ENCODE peak calls at places on chromosomes 4 and X, in eight cellular contexts. One of them, this sample, is unnamed.

GRCh38 chr4:7949759-7950158 is 10.1 kb upstream of the AFAP1 start:
- DNase-seq in mucosa of descending colon: no peak
- DNase-seq in colonic mucosa: no peak
- DNase-seq in GM12865: no peak
- DNase-seq in astrocyte of the spinal cord: no peak
- DNase-seq in small intestine: peak
- DNase-seq in fibroblast of mammary gland: no peak
- DNase-seq in adrenal gland: no peak
- DNase-seq in this sample: no peak

GRCh38 chrX:39941332-39941920 is 156.3 kb downstream of the BCOR start:
- DNase-seq in mucosa of descending colon: no peak
- DNase-seq in colonic mucosa: no peak
- DNase-seq in GM12865: no peak
- DNase-seq in astrocyte of the spinal cord: peak
- DNase-seq in small intestine: no peak
- DNase-seq in fibroblast of mammary gland: no peak
- DNase-seq in adrenal gland: no peak
- DNase-seq in this sample: no peak

GRCh38 chrX:74248889-74249288 is 55.1 kb upstream of the ZCCHC13 start:
- DNase-seq in mucosa of descending colon: no peak
- DNase-seq in colonic mucosa: peak
- DNase-seq in GM12865: no peak
- DNase-seq in astrocyte of the spinal cord: no peak
- DNase-seq in small intestine: peak
- DNase-seq in fibroblast of mammary gland: peak
- DNase-seq in adrenal gland: peak
- DNase-seq in this sample: no peak

GRCh38 chr4:74266081-74266480 is 42.2 kb upstream of the EPGN start:
- DNase-seq in mucosa of descending colon: no peak
- DNase-seq in colonic mucosa: no peak
- DNase-seq in GM12865: no peak
- DNase-seq in astrocyte of the spinal cord: no peak
- DNase-seq in small intestine: no peak
- DNase-seq in fibroblast of mammary gland: peak
- DNase-seq in adrenal gland: no peak
- DNase-seq in this sample: no peak

GRCh38 chr4:88858752-88859151 is 161.1 kb upstream of the NAP1L5 start:
- DNase-seq in mucosa of descending colon: no peak
- DNase-seq in colonic mucosa: no peak
- DNase-seq in GM12865: peak
- DNase-seq in astrocyte of the spinal cord: no peak
- DNase-seq in small intestine: no peak
- DNase-seq in fibroblast of mammary gland: peak
- DNase-seq in adrenal gland: no peak
- DNase-seq in this sample: no peak

GRCh38 chrX:11309220-11309619 is 16.0 kb downstream of the AMELX start:
- DNase-seq in mucosa of descending colon: no peak
- DNase-seq in colonic mucosa: no peak
- DNase-seq in GM12865: no peak
- DNase-seq in astrocyte of the spinal cord: no peak
- DNase-seq in small intestine: no peak
- DNase-seq in fibroblast of mammary gland: peak
- DNase-seq in adrenal gland: no peak
- DNase-seq in this sample: no peak

GRCh38 chr4:23006756-23007155 is 314.0 kb downstream of the GBA3 start:
- DNase-seq in mucosa of descending colon: no peak
- DNase-seq in colonic mucosa: no peak
- DNase-seq in GM12865: no peak
- DNase-seq in astrocyte of the spinal cord: peak
- DNase-seq in small intestine: no peak
- DNase-seq in fibroblast of mammary gland: peak
- DNase-seq in adrenal gland: no peak
- DNase-seq in this sample: no peak

GRCh38 chr4:21768349-21769310 is 179.9 kb downstream of the KCNIP4 start:
- DNase-seq in mucosa of descending colon: no peak
- DNase-seq in colonic mucosa: peak
- DNase-seq in GM12865: peak
- DNase-seq in astrocyte of the spinal cord: peak
- DNase-seq in small intestine: peak
- DNase-seq in fibroblast of mammary gland: peak
- DNase-seq in adrenal gland: no peak
- DNase-seq in this sample: peak

GRCh38 chrX:87661761-87662160 is 144.2 kb downstream of the KLHL4 start:
- DNase-seq in mucosa of descending colon: no peak
- DNase-seq in colonic mucosa: no peak
- DNase-seq in GM12865: no peak
- DNase-seq in astrocyte of the spinal cord: no peak
- DNase-seq in small intestine: no peak
- DNase-seq in fibroblast of mammary gland: no peak
- DNase-seq in adrenal gland: no peak
- DNase-seq in this sample: no peak

GRCh38 chrX:120365320-120365719 is 3.4 kb downstream of the ATP1B4 start:
- DNase-seq in mucosa of descending colon: peak
- DNase-seq in colonic mucosa: peak
- DNase-seq in GM12865: peak
- DNase-seq in astrocyte of the spinal cord: no peak
- DNase-seq in small intestine: peak
- DNase-seq in fibroblast of mammary gland: peak
- DNase-seq in adrenal gland: peak
- DNase-seq in this sample: no peak

GRCh38 chrX:40578039-40578438 is 2.7 kb upstream of the ATP6AP2 start:
- DNase-seq in mucosa of descending colon: no peak
- DNase-seq in colonic mucosa: no peak
- DNase-seq in GM12865: no peak
- DNase-seq in astrocyte of the spinal cord: no peak
- DNase-seq in small intestine: no peak
- DNase-seq in fibroblast of mammary gland: no peak
- DNase-seq in adrenal gland: no peak
- DNase-seq in this sample: no peak

GRCh38 chr4:42710761-42711160 is 53.9 kb upstream of the ATP8A1 start:
- DNase-seq in mucosa of descending colon: no peak
- DNase-seq in colonic mucosa: no peak
- DNase-seq in GM12865: no peak
- DNase-seq in astrocyte of the spinal cord: no peak
- DNase-seq in small intestine: no peak
- DNase-seq in fibroblast of mammary gland: no peak
- DNase-seq in adrenal gland: no peak
- DNase-seq in this sample: no peak

GRCh38 chrX:131792789-131793462 is 230.2 kb upstream of the STK26 start:
- DNase-seq in mucosa of descending colon: peak
- DNase-seq in colonic mucosa: peak
- DNase-seq in GM12865: peak
- DNase-seq in astrocyte of the spinal cord: peak
- DNase-seq in small intestine: no peak
- DNase-seq in fibroblast of mammary gland: peak
- DNase-seq in adrenal gland: no peak
- DNase-seq in this sample: peak
- H3K4me3 ChIP-seq in mucosa of descending colon: no peak
- H3K4me3 ChIP-seq in colonic mucosa: peak
- H3K4me3 ChIP-seq in GM12865: no peak
- H3K4me3 ChIP-seq in astrocyte of the spinal cord: peak
- H3K4me3 ChIP-seq in small intestine: peak
- H3K4me3 ChIP-seq in fibroblast of mammary gland: peak
- H3K4me3 ChIP-seq in adrenal gland: no peak
- H3K4me3 ChIP-seq in this sample: peak

GRCh38 chr4:168848112-168848511 is 161.9 kb downstream of the CBR4 start:
- DNase-seq in mucosa of descending colon: no peak
- DNase-seq in colonic mucosa: no peak
- DNase-seq in GM12865: no peak
- DNase-seq in astrocyte of the spinal cord: peak
- DNase-seq in small intestine: peak
- DNase-seq in fibroblast of mammary gland: peak
- DNase-seq in adrenal gland: peak
- DNase-seq in this sample: no peak
- H3K4me3 ChIP-seq in mucosa of descending colon: no peak
- H3K4me3 ChIP-seq in colonic mucosa: no peak
- H3K4me3 ChIP-seq in GM12865: no peak
- H3K4me3 ChIP-seq in astrocyte of the spinal cord: no peak
- H3K4me3 ChIP-seq in small intestine: no peak
- H3K4me3 ChIP-seq in fibroblast of mammary gland: no peak
- H3K4me3 ChIP-seq in adrenal gland: no peak
- H3K4me3 ChIP-seq in this sample: no peak

DNA sequence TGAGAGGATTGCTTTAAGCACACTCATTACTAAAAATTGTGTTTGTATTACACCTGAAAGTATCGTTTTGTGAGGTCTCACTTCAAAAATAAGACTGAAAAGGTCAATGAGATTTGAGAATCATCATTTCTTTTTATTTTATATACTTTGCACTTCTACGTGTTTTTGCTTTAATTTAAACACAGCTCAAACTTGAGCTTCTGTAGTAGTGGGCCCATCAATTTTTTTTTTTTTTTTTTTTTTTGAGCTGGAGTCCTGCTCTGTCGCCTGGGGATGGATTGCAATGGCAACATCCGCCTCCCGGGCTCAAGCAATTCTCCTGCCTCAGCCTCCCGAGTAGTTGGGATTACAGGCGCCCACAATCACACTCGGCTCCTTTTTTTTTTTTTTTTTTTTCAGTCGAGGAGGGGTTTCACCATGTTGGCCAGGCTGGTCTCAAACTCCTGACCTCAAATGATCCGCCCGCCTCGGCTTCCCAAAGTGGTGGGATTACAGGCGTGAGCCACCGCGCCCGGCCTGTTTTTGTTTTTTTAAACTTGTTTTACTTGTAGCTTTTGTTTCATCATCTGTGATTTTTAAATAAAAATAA is 1.5 kb downstream of the GSTCD start:
- DNase-seq in mucosa of descending colon: no peak
- DNase-seq in colonic mucosa: no peak
- DNase-seq in GM12865: no peak
- DNase-seq in astrocyte of the spinal cord: no peak
- DNase-seq in small intestine: no peak
- DNase-seq in fibroblast of mammary gland: no peak
- DNase-seq in adrenal gland: no peak
- DNase-seq in this sample: no peak
- H3K4me3 ChIP-seq in mucosa of descending colon: no peak
- H3K4me3 ChIP-seq in colonic mucosa: no peak
- H3K4me3 ChIP-seq in GM12865: peak
- H3K4me3 ChIP-seq in astrocyte of the spinal cord: no peak
- H3K4me3 ChIP-seq in small intestine: no peak
- H3K4me3 ChIP-seq in fibroblast of mammary gland: peak
- H3K4me3 ChIP-seq in adrenal gland: no peak
- H3K4me3 ChIP-seq in this sample: peak

GRCh38 chr4:170423137-170423536 is 333.4 kb upstream of the AADAT start:
- DNase-seq in mucosa of descending colon: no peak
- DNase-seq in colonic mucosa: no peak
- DNase-seq in GM12865: no peak
- DNase-seq in astrocyte of the spinal cord: peak
- DNase-seq in small intestine: no peak
- DNase-seq in fibroblast of mammary gland: peak
- DNase-seq in adrenal gland: no peak
- DNase-seq in this sample: no peak

GRCh38 chr4:170414961-170415360 is 325.2 kb upstream of the AADAT start:
- DNase-seq in mucosa of descending colon: no peak
- DNase-seq in colonic mucosa: no peak
- DNase-seq in GM12865: no peak
- DNase-seq in astrocyte of the spinal cord: no peak
- DNase-seq in small intestine: no peak
- DNase-seq in fibroblast of mammary gland: peak
- DNase-seq in adrenal gland: no peak
- DNase-seq in this sample: no peak

DNA sequence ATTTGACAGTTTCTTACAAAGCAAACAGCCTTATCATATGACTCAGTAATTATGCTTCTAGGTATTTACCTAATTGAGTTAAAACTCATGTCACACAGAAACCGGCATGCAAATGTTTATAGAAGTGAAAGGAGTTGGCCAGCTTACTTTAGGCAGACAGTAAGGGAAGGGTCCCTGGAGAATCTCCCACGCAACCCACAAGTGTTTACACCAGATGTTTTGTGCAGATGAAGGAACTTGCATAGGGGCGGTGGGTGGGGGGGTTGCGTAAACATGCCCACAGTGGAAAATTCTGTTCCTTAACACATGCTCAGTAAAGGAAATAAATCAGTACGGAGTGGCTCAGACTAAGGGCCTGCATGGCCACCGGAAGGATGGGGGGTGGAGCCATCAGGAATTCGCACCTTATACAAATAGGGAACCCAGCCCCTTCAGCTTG is 330.5 kb upstream of the AADAT start:
- DNase-seq in mucosa of descending colon: no peak
- DNase-seq in colonic mucosa: no peak
- DNase-seq in GM12865: peak
- DNase-seq in astrocyte of the spinal cord: no peak
- DNase-seq in small intestine: no peak
- DNase-seq in fibroblast of mammary gland: peak
- DNase-seq in adrenal gland: no peak
- DNase-seq in this sample: no peak
- H3K4me3 ChIP-seq in mucosa of descending colon: no peak
- H3K4me3 ChIP-seq in colonic mucosa: no peak
- H3K4me3 ChIP-seq in GM12865: no peak
- H3K4me3 ChIP-seq in astrocyte of the spinal cord: no peak
- H3K4me3 ChIP-seq in small intestine: no peak
- H3K4me3 ChIP-seq in fibroblast of mammary gland: no peak
- H3K4me3 ChIP-seq in adrenal gland: no peak
- H3K4me3 ChIP-seq in this sample: no peak

GRCh38 chr4:81031389-81032173 is 1.1 kb downstream of the BMP3 start:
- DNase-seq in mucosa of descending colon: peak
- DNase-seq in colonic mucosa: peak
- DNase-seq in GM12865: peak
- DNase-seq in astrocyte of the spinal cord: no peak
- DNase-seq in small intestine: peak
- DNase-seq in fibroblast of mammary gland: no peak
- DNase-seq in adrenal gland: no peak
- DNase-seq in this sample: no peak

GRCh38 chr4:81030061-81030616 is 369 bp upstream of the BMP3 start:
- DNase-seq in mucosa of descending colon: no peak
- DNase-seq in colonic mucosa: no peak
- DNase-seq in GM12865: peak
- DNase-seq in astrocyte of the spinal cord: no peak
- DNase-seq in small intestine: no peak
- DNase-seq in fibroblast of mammary gland: no peak
- DNase-seq in adrenal gland: no peak
- DNase-seq in this sample: no peak

GRCh38 chr4:81032174-81032551 is 1.7 kb downstream of the BMP3 start:
- DNase-seq in mucosa of descending colon: no peak
- DNase-seq in colonic mucosa: no peak
- DNase-seq in GM12865: no peak
- DNase-seq in astrocyte of the spinal cord: no peak
- DNase-seq in small intestine: no peak
- DNase-seq in fibroblast of mammary gland: no peak
- DNase-seq in adrenal gland: no peak
- DNase-seq in this sample: no peak

GRCh38 chr4:81030617-81031388 is at the start of gene BMP3:
- DNase-seq in mucosa of descending colon: peak
- DNase-seq in colonic mucosa: peak
- DNase-seq in GM12865: peak
- DNase-seq in astrocyte of the spinal cord: peak
- DNase-seq in small intestine: peak
- DNase-seq in fibroblast of mammary gland: no peak
- DNase-seq in adrenal gland: no peak
- DNase-seq in this sample: no peak

GRCh38 chr4:81032805-81033684 is 2.5 kb downstream of the BMP3 start:
- DNase-seq in mucosa of descending colon: no peak
- DNase-seq in colonic mucosa: peak
- DNase-seq in GM12865: no peak
- DNase-seq in astrocyte of the spinal cord: no peak
- DNase-seq in small intestine: peak
- DNase-seq in fibroblast of mammary gland: no peak
- DNase-seq in adrenal gland: no peak
- DNase-seq in this sample: no peak
- H3K4me3 ChIP-seq in mucosa of descending colon: no peak
- H3K4me3 ChIP-seq in colonic mucosa: no peak
- H3K4me3 ChIP-seq in GM12865: no peak
- H3K4me3 ChIP-seq in astrocyte of the spinal cord: no peak
- H3K4me3 ChIP-seq in small intestine: no peak
- H3K4me3 ChIP-seq in fibroblast of mammary gland: no peak
- H3K4me3 ChIP-seq in adrenal gland: no peak
- H3K4me3 ChIP-seq in this sample: no peak